ENCODE peak calls at places on chromosomes 4 and X, in five cellular contexts. M is Karpas-422; H is CD8-positive, alpha-beta T cell; X is adrenal gland; B is breast epithelium. Z is an unnamed sample. For H3K36me3 and H3K4me1, the result is how much of the 10 kb centered on the place peaks cover.

GRCh38 chrX:3231766-3232165 is 114.7 kb downstream of the MXRA5 start:
- DNase-seq in X (no peak), M (no peak), B (no peak), H (no peak), Z (no peak)

GRCh38 chr4:169404959-169405358 is 134.2 kb upstream of the SH3RF1 start:
- DNase-seq in B (no peak), M (no peak), H (no peak), X (no peak), Z (no peak)

GRCh38 chrX:69173906-69174305 is 8.7 kb upstream of the PJA1 start:
- DNase-seq in H (no peak), B (no peak), M (no peak), X (no peak), Z (no peak)

GRCh38 chrX:43809463-43809862 is 72.8 kb downstream of the MAOB start:
- DNase-seq in B (no peak), X (no peak), M (no peak), H (no peak), Z (no peak)

GRCh38 chr4:53777244-53777984 is 186.1 kb upstream of the LNX1 start:
- DNase-seq in M (no peak), H (no peak), B (no peak), X (no peak), Z (no peak)

GRCh38 chr4:141099326-141099725 is 33.9 kb downstream of the RNF150 start:
- DNase-seq in B (no peak), H (no peak), M (no peak), X (no peak), Z (no peak)

GRCh38 chr4:94669672-94670664 is 87.8 kb upstream of the BMPR1B start:
- DNase-seq in B (no peak), X (no peak), M (no peak), H (no peak), Z (no peak)

GRCh38 chrX:40109288-40110008 is 11.7 kb upstream of the BCOR start:
- DNase-seq in B (no peak), X (peak), M (peak), H (no peak), Z (no peak)

GRCh38 chr4:37928896-37929537 is 31.2 kb upstream of the PTTG2 start:
- DNase-seq in M (no peak), B (no peak), H (no peak), X (no peak), Z (no peak)

GRCh38 chr4:13261486-13262257 is 222.5 kb downstream of the RAB28 start:
- DNase-seq in H (no peak), X (no peak), M (no peak), B (no peak), Z (no peak)

GRCh38 chrX:39174761-39175417 is 373.6 kb downstream of the MID1IP1 start:
- DNase-seq in X (peak), M (no peak), B (no peak), H (peak), Z (no peak)

GRCh38 chrX:38060331-38060878 is 54.1 kb downstream of the SYTL5 start:
- DNase-seq in X (no peak), H (no peak), B (no peak), M (no peak), Z (no peak)

GRCh38 chr4:87036713-87037112 is 101.9 kb downstream of the AFF1 start:
- DNase-seq in H (no peak), X (no peak), B (no peak), M (no peak), Z (no peak)

GRCh38 chr4:165207016-165207430 is 338 bp upstream of the KLHL2 start:
- DNase-seq in H (no peak), B (no peak), X (no peak), M (peak), Z (no peak)

GRCh38 chr4:26088433-26088928 is 174.5 kb downstream of the SMIM20 start:
- DNase-seq in M (no peak), B (no peak), H (no peak), X (no peak), Z (no peak)

GRCh38 chrX:68261060-68261672 is 172.1 kb downstream of the OPHN1 start:
- DNase-seq in B (no peak), X (no peak), H (no peak), M (no peak), Z (no peak)

GRCh38 chr4:105966046-105966445 is 70.8 kb downstream of the NPNT start:
- DNase-seq in X (no peak), M (no peak), H (no peak), B (no peak), Z (no peak)

GRCh38 chr4:101282076-101282844 is 65.1 kb downstream of the PPP3CA start:
- DNase-seq in H (no peak), X (no peak), B (no peak), M (no peak), Z (no peak)

GRCh38 chrX:79367907-79368306 is 773 bp upstream of the ITM2A start:
- DNase-seq in M (no peak), H (no peak), B (no peak), X (no peak), Z (no peak)

GRCh38 chr4:161822174-161822573 is 341.6 kb downstream of the FSTL5 start:
- DNase-seq in M (no peak), H (no peak), B (no peak), X (no peak), Z (no peak)

GRCh38 chrX:135340827-135341226 is 31.5 kb downstream of the ETDC start:
- DNase-seq in X (no peak), M (no peak), B (no peak), H (no peak), Z (no peak)

GRCh38 chr4:38675167-38676121 is 11.4 kb downstream of the KLF3 start:
- DNase-seq in X (peak), M (peak), B (peak), H (peak), Z (peak)

GRCh38 chr4:38717604-38718003 is 53.6 kb downstream of the KLF3 start:
- DNase-seq in M (no peak), H (no peak), B (no peak), X (no peak), Z (no peak)

GRCh38 chr4:186587416-186588018 is 32.1 kb upstream of the MTNR1A start:
- DNase-seq in B (peak), M (peak), X (peak), H (peak), Z (no peak)

GRCh38 chr4:169243808-169244207 is 26.9 kb downstream of the SH3RF1 start:
- DNase-seq in H (no peak), X (no peak), M (no peak), B (no peak), Z (no peak)

GRCh38 chrX:69616520-69617203 is 749 bp downstream of the EDA start:
- DNase-seq in H (peak), M (no peak), X (peak), B (no peak), Z (peak)

GRCh38 chr4:8589831-8590545 is 2.6 kb upstream of the CPZ start:
- DNase-seq in X (no peak), H (no peak), B (no peak), M (no peak), Z (no peak)

GRCh38 chr4:83757121-83757621 is 221.3 kb downstream of the GPAT3 start:
- DNase-seq in X (no peak), H (no peak), B (no peak), M (no peak), Z (no peak)

GRCh38 chr4:140367738-140368137 is 5.7 kb upstream of the SCOC start:
- DNase-seq in X (no peak), H (no peak), M (no peak), B (no peak), Z (peak)

GRCh38 chrX:22950278-22951266 is 49.2 kb upstream of the DDX53 start:
- DNase-seq in M (no peak), X (peak), H (no peak), B (no peak), Z (peak)

GRCh38 chr4:55089922-55090321 is 35.5 kb downstream of the KDR start:
- DNase-seq in B (no peak), H (no peak), X (no peak), M (no peak), Z (no peak)

GRCh38 chr4:55083771-55084170 is 41.6 kb downstream of the KDR start:
- DNase-seq in M (no peak), H (no peak), B (no peak), X (no peak), Z (no peak)

GRCh38 chr4:55087016-55087929 is 38.1 kb downstream of the KDR start:
- DNase-seq in X (no peak), M (no peak), B (no peak), H (no peak), Z (no peak)

GRCh38 chr4:55087930-55088293 is 37.5 kb downstream of the KDR start:
- DNase-seq in H (no peak), X (no peak), B (no peak), M (no peak), Z (no peak)

DNA sequence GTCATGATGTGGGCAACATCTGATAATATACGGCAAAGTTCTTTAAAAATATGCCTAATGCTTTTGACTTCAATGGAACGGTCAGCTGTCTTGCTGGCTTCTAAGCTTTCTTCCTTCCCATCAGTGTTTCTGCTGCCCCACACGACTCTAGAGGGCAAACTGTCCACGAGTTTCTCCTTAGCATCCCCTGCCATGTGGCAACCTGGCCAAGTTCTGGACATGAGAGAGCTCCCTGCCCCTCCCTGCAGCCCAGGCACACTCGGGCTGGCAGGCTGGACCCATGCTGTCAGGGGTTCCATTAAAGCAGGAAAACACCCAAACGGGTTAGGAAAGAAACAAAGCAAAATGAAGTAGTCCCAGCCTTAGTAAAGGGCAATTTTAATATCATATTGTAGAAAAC is 38.8 kb downstream of the KDR start:
- DNase-seq in H (no peak), X (no peak), B (no peak), M (no peak), Z (no peak)
- H3K36me3 ChIP-seq in H (under half), X (under half), B (under half), M (under half), Z (under half)

GRCh38 chr4:78656968-78657445 is 105.4 kb downstream of the ANXA3 start:
- DNase-seq in M (no peak), H (no peak), X (no peak), B (no peak), Z (no peak)
- H3K4me1 ChIP-seq in M (under half), H (under half), X (under half), B (under half), Z (under half)

GRCh38 chrX:107050195-107050709 is 50.2 kb upstream of the MORC4 start:
- DNase-seq in M (no peak), B (no peak), X (no peak), H (no peak), Z (peak)
- H3K36me3 ChIP-seq in M (under half), B (under half), X (under half), H (under half), Z (under half)

DNA sequence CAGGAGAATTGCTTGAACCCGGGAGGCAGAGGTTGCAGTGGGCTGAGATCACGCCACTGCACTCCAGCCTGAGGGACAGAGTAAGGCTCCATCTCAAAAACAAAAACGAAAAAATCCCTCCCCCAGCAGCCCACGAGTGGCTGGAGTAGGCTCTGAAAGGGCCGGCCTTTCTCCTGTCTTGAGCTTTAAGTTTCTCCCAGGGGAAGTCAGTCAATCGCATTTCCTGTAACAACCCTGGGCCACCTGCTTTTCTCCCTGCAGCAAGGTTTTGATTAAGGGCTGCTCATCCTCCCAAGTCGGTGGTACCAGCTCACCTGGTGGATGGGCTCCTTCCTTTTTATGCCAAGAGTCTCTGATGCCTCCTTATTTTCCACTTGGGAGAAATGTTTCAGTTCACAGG is 2.0 kb upstream of the NYX start:
- DNase-seq in X (no peak), B (no peak), M (no peak), H (no peak), Z (no peak)
- H3K4me1 ChIP-seq in X (under half), B (under half), M (under half), H (under half), Z (under half)

GRCh38 chr4:137640156-137640837 is 108.0 kb upstream of the PCDH18 start:
- DNase-seq in B (no peak), X (no peak), M (no peak), H (no peak), Z (no peak)
- H3K36me3 ChIP-seq in B (under half), X (under half), M (under half), H (under half), Z (under half)

GRCh38 chrX:30957753-30958152 is 68.7 kb upstream of the TAB3 start:
- DNase-seq in X (peak), B (peak), H (no peak), M (no peak), Z (no peak)
- H3K4me1 ChIP-seq in X (under half), B (under half), H (under half), M (under half), Z (under half)

GRCh38 chr4:1841201-1841885 is 14.6 kb downstream of the LETM1 start:
- DNase-seq in H (no peak), M (no peak), B (no peak), X (no peak), Z (no peak)

GRCh38 chr4:1843852-1844251 is 12.1 kb downstream of the LETM1 start:
- DNase-seq in H (no peak), X (peak), B (no peak), M (no peak), Z (no peak)

GRCh38 chr4:1842339-1842895 is 13.5 kb downstream of the LETM1 start:
- DNase-seq in X (peak), B (no peak), M (no peak), H (no peak), Z (no peak)

GRCh38 chr4:1841886-1842210 is 14.1 kb downstream of the LETM1 start:
- DNase-seq in H (no peak), M (no peak), B (no peak), X (no peak), Z (no peak)

DNA sequence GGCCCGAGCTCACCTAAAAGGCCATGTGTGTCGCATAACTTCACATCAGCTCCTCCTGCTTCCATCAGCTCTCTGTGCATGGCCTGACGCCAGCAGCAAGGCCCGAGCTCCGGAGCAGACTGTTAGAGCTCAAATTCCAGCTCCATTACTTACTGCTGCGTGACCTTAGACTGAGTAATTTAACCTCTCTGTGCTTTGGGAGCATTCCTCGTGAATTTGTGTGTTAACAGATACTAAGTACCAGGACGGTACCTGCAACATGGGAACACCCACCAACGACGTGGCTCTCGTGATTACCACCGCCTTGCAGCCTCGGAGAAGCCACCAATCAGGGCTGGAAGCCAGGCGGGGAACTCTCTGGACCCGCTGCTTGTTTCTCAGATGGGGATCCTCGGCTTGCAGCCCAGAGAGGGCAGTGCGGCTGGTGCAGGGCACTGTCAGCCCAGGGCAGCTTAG is 12.9 kb downstream of the LETM1 start:
- DNase-seq in M (no peak), X (peak), H (no peak), B (no peak), Z (no peak)
- H3K36me3 ChIP-seq in M (under half), X (half or more), H (under half), B (under half), Z (under half)